ENCODE peak calls at places on chromosomes 13 and 19, in eight cellular contexts. One of them, this sample, is unnamed.

GRCh38 chr13:114101325-114101821 is 31.1 kb downstream of the RASA3 start:
- DNase-seq in heart left ventricle: peak; percentile 64
- DNase-seq in esophagus squamous epithelium: no peak
- DNase-seq in tibial artery: peak; percentile 34
- DNase-seq in heart right ventricle: no peak
- DNase-seq in pancreas: no peak
- DNase-seq in PC-3: no peak
- DNase-seq in Peyer's patch: peak; percentile 47
- DNase-seq in this sample: peak; percentile 36

GRCh38 chr13:48783181-48783630 is 129.5 kb downstream of the CYSLTR2 start:
- DNase-seq in heart left ventricle: peak; percentile 81
- DNase-seq in esophagus squamous epithelium: peak; percentile 12
- DNase-seq in tibial artery: peak; percentile 79
- DNase-seq in heart right ventricle: peak; percentile 62
- DNase-seq in pancreas: no peak
- DNase-seq in PC-3: peak; percentile 60
- DNase-seq in Peyer's patch: peak; percentile 72
- DNase-seq in this sample: peak; percentile 81

GRCh38 chr13:66102864-66103263 is 1127.3 kb downstream of the PCDH9 start:
- DNase-seq in heart left ventricle: no peak
- DNase-seq in esophagus squamous epithelium: no peak
- DNase-seq in tibial artery: no peak
- DNase-seq in heart right ventricle: no peak
- DNase-seq in pancreas: no peak
- DNase-seq in PC-3: no peak
- DNase-seq in Peyer's patch: no peak
- DNase-seq in this sample: no peak

GRCh38 chr19:28481674-28482073 is 731.3 kb downstream of the UQCRFS1 start:
- DNase-seq in heart left ventricle: no peak
- DNase-seq in esophagus squamous epithelium: no peak
- DNase-seq in tibial artery: no peak
- DNase-seq in heart right ventricle: no peak
- DNase-seq in pancreas: no peak
- DNase-seq in PC-3: no peak
- DNase-seq in Peyer's patch: no peak
- DNase-seq in this sample: no peak

GRCh38 chr13:77479326-77479725 is 56.2 kb upstream of the SCEL start:
- DNase-seq in heart left ventricle: no peak
- DNase-seq in esophagus squamous epithelium: no peak
- DNase-seq in tibial artery: no peak
- DNase-seq in heart right ventricle: no peak
- DNase-seq in pancreas: no peak
- DNase-seq in PC-3: no peak
- DNase-seq in Peyer's patch: no peak
- DNase-seq in this sample: no peak

GRCh38 chr13:67228909-67229308 is 1.2 kb downstream of the PCDH9 start:
- DNase-seq in heart left ventricle: no peak
- DNase-seq in esophagus squamous epithelium: no peak
- DNase-seq in tibial artery: no peak
- DNase-seq in heart right ventricle: no peak
- DNase-seq in pancreas: no peak
- DNase-seq in PC-3: no peak
- DNase-seq in Peyer's patch: no peak
- DNase-seq in this sample: no peak

GRCh38 chr13:74056829-74057564 is 77.2 kb downstream of the KLF12 start:
- DNase-seq in heart left ventricle: peak; percentile 62
- DNase-seq in esophagus squamous epithelium: no peak
- DNase-seq in tibial artery: peak; percentile 40
- DNase-seq in heart right ventricle: peak; percentile 82
- DNase-seq in pancreas: no peak
- DNase-seq in PC-3: no peak
- DNase-seq in Peyer's patch: no peak
- DNase-seq in this sample: no peak

GRCh38 chr13:37617162-37617561 is 18.6 kb upstream of the POSTN start:
- DNase-seq in heart left ventricle: no peak
- DNase-seq in esophagus squamous epithelium: no peak
- DNase-seq in tibial artery: no peak
- DNase-seq in heart right ventricle: no peak
- DNase-seq in pancreas: no peak
- DNase-seq in PC-3: peak; percentile 39
- DNase-seq in Peyer's patch: no peak
- DNase-seq in this sample: no peak

DNA sequence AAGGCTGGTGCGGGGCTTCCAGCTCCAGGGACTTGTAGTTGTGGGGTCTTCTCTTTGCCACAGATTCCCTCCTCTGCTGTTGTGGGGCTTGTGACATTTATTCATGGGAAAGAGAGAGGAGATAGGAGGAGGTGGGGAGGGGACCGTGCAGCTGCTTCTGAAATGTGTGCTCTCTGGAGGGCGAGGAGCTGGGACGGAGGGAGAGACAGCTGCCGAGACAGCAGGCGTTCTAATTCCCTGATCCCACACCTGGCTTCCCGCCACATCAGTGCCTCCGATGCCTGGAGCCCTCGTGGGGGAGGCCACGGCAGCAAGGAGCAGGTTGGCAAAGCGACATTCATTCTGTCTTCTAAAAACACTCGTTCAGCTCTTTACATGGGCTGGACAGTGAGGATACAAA is 164.4 kb downstream of the USP12 start:
- DNase-seq in heart left ventricle: no peak
- DNase-seq in esophagus squamous epithelium: no peak
- DNase-seq in tibial artery: no peak
- DNase-seq in heart right ventricle: no peak
- DNase-seq in pancreas: no peak
- DNase-seq in PC-3: no peak
- DNase-seq in Peyer's patch: no peak
- DNase-seq in this sample: no peak
- H3K27ac ChIP-seq in heart left ventricle: no peak overlapping the region
- H3K27ac ChIP-seq in esophagus squamous epithelium: no peak overlapping the region
- H3K27ac ChIP-seq in tibial artery: no peak overlapping the region
- H3K27ac ChIP-seq in heart right ventricle: no peak overlapping the region
- H3K27ac ChIP-seq in pancreas: no peak overlapping the region
- H3K27ac ChIP-seq in PC-3: no peak overlapping the region
- H3K27ac ChIP-seq in Peyer's patch: no peak overlapping the region
- H3K27ac ChIP-seq in this sample: no peak overlapping the region

GRCh38 chr19:13029893-13030292 is 34.6 kb downstream of the NFIX start:
- DNase-seq in heart left ventricle: no peak
- DNase-seq in esophagus squamous epithelium: no peak
- DNase-seq in tibial artery: no peak
- DNase-seq in heart right ventricle: no peak
- DNase-seq in pancreas: no peak
- DNase-seq in PC-3: peak; percentile 50
- DNase-seq in Peyer's patch: peak; percentile 70
- DNase-seq in this sample: no peak
- TF ChIP-seq CTCF in heart left ventricle: peak; percentile 55
- TF ChIP-seq CTCF in esophagus squamous epithelium: peak; percentile 25
- TF ChIP-seq CTCF in tibial artery: peak; percentile 39
- TF ChIP-seq CTCF in heart right ventricle: no peak
- TF ChIP-seq CTCF in pancreas: no peak
- TF ChIP-seq CTCF in PC-3: peak; percentile 84
- TF ChIP-seq CTCF in Peyer's patch: peak; percentile 63
- TF ChIP-seq CTCF in this sample: peak; percentile 48

GRCh38 chr19:531009-531752 is 379 bp upstream of the CDC34 start:
- DNase-seq in heart left ventricle: peak; percentile 94
- DNase-seq in esophagus squamous epithelium: no peak
- DNase-seq in tibial artery: peak; percentile 69
- DNase-seq in heart right ventricle: peak; percentile 78
- DNase-seq in pancreas: peak; percentile 75
- DNase-seq in PC-3: peak; percentile 81
- DNase-seq in Peyer's patch: peak; percentile 91
- DNase-seq in this sample: peak; percentile 85
- H3K4me1 ChIP-seq in heart left ventricle: peaks cover 33% of the 10 kb centered on the region
- H3K4me1 ChIP-seq in esophagus squamous epithelium: peaks cover 44% of the 10 kb centered on the region
- H3K4me1 ChIP-seq in tibial artery: peaks cover 26% of the 10 kb centered on the region
- H3K4me1 ChIP-seq in heart right ventricle: peaks cover 39% of the 10 kb centered on the region
- H3K4me1 ChIP-seq in pancreas: peaks cover 23% of the 10 kb centered on the region
- H3K4me1 ChIP-seq in PC-3: peaks cover 22% of the 10 kb centered on the region
- H3K4me1 ChIP-seq in Peyer's patch: peaks cover 21% of the 10 kb centered on the region
- H3K4me1 ChIP-seq in this sample: peaks cover 32% of the 10 kb centered on the region

GRCh38 chr19:39403331-39404312 is 3.0 kb upstream of the ZFP36 start:
- DNase-seq in heart left ventricle: peak; percentile 98
- DNase-seq in esophagus squamous epithelium: peak; percentile 89
- DNase-seq in tibial artery: peak; percentile 100
- DNase-seq in heart right ventricle: peak; percentile 99
- DNase-seq in pancreas: peak; percentile 86
- DNase-seq in PC-3: peak; percentile 88
- DNase-seq in Peyer's patch: peak; percentile 99
- DNase-seq in this sample: peak; percentile 99

GRCh38 chr19:39402417-39403297 is 4.0 kb upstream of the ZFP36 start:
- DNase-seq in heart left ventricle: peak; percentile 94
- DNase-seq in esophagus squamous epithelium: peak; percentile 81
- DNase-seq in tibial artery: peak; percentile 96
- DNase-seq in heart right ventricle: peak; percentile 97
- DNase-seq in pancreas: peak; percentile 91
- DNase-seq in PC-3: peak; percentile 71
- DNase-seq in Peyer's patch: peak; percentile 97
- DNase-seq in this sample: peak; percentile 96

GRCh38 chr19:39399684-39400465 is 6.8 kb upstream of the ZFP36 start:
- DNase-seq in heart left ventricle: peak; percentile 21
- DNase-seq in esophagus squamous epithelium: no peak
- DNase-seq in tibial artery: no peak
- DNase-seq in heart right ventricle: no peak
- DNase-seq in pancreas: no peak
- DNase-seq in PC-3: no peak
- DNase-seq in Peyer's patch: no peak
- DNase-seq in this sample: no peak

GRCh38 chr19:39400997-39401548 is 5.6 kb upstream of the ZFP36 start:
- DNase-seq in heart left ventricle: peak; percentile 40
- DNase-seq in esophagus squamous epithelium: no peak
- DNase-seq in tibial artery: no peak
- DNase-seq in heart right ventricle: no peak
- DNase-seq in pancreas: no peak
- DNase-seq in PC-3: no peak
- DNase-seq in Peyer's patch: no peak
- DNase-seq in this sample: no peak

DNA sequence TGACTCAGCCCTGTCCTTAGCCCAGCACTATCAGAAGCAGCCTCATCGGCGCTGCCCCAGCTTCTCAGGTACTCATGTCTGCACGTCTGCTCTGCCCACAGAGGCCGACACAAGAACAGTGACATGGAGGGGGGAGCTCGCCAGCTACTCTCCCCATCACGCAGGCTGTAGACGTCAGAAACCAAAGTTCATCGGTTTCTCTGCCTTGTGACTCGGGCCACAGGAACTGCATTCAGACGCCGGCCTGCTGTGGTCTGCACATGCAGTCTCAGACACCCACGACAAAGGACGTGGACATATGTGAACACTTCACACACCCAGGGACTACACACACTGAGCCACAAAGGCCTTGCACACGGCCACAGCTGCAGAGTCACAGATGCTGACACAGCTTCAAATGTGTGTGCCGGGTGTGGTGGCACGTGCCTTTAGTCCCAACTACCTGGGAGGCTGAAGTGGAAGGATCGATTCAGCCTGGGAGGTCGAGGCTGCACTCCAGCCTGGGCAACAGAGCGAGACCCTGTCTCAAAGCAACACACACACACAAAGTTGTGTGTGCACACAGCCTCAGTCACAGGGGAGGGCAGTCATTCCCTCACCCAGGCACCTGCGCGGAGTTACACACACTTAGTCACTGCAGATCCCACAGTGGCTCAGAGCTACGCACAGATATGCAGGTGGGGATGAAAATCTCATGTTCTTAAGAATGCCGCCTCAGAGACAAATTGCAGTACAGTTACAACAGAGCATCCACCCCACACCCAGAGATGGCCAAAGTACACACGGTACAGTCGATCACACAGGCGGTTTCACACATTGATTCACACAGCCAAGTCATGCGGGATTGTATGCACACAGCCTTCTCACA is 4.9 kb upstream of the ZFP36 start:
- DNase-seq in heart left ventricle: peak; percentile 76
- DNase-seq in esophagus squamous epithelium: no peak
- DNase-seq in tibial artery: peak; percentile 64
- DNase-seq in heart right ventricle: peak; percentile 50
- DNase-seq in pancreas: no peak
- DNase-seq in PC-3: peak; percentile 76
- DNase-seq in Peyer's patch: peak; percentile 97
- DNase-seq in this sample: peak; percentile 82
- H3K27ac ChIP-seq in heart left ventricle: peak overlapping the region; percentile 100
- H3K27ac ChIP-seq in esophagus squamous epithelium: peak overlapping the region; percentile 98
- H3K27ac ChIP-seq in tibial artery: peak overlapping the region; percentile 99
- H3K27ac ChIP-seq in heart right ventricle: peak overlapping the region; percentile 96
- H3K27ac ChIP-seq in pancreas: peak overlapping the region; percentile 92
- H3K27ac ChIP-seq in PC-3: peak overlapping the region; percentile 97
- H3K27ac ChIP-seq in Peyer's patch: peak overlapping the region; percentile 99
- H3K27ac ChIP-seq in this sample: peak overlapping the region; percentile 100

GRCh38 chr13:86567119-86567518 is 767.9 kb upstream of the SLITRK6 start:
- DNase-seq in heart left ventricle: no peak
- DNase-seq in esophagus squamous epithelium: no peak
- DNase-seq in tibial artery: no peak
- DNase-seq in heart right ventricle: no peak
- DNase-seq in pancreas: no peak
- DNase-seq in PC-3: peak; percentile 10
- DNase-seq in Peyer's patch: no peak
- DNase-seq in this sample: no peak

GRCh38 chr13:86559915-86560314 is 760.7 kb upstream of the SLITRK6 start:
- DNase-seq in heart left ventricle: no peak
- DNase-seq in esophagus squamous epithelium: no peak
- DNase-seq in tibial artery: no peak
- DNase-seq in heart right ventricle: no peak
- DNase-seq in pancreas: no peak
- DNase-seq in PC-3: no peak
- DNase-seq in Peyer's patch: no peak
- DNase-seq in this sample: no peak

GRCh38 chr13:86562876-86563275 is 763.7 kb upstream of the SLITRK6 start:
- DNase-seq in heart left ventricle: no peak
- DNase-seq in esophagus squamous epithelium: no peak
- DNase-seq in tibial artery: no peak
- DNase-seq in heart right ventricle: no peak
- DNase-seq in pancreas: no peak
- DNase-seq in PC-3: no peak
- DNase-seq in Peyer's patch: no peak
- DNase-seq in this sample: no peak

GRCh38 chr13:86569119-86569518 is 769.9 kb upstream of the SLITRK6 start:
- DNase-seq in heart left ventricle: no peak
- DNase-seq in esophagus squamous epithelium: no peak
- DNase-seq in tibial artery: no peak
- DNase-seq in heart right ventricle: no peak
- DNase-seq in pancreas: no peak
- DNase-seq in PC-3: peak; percentile 60
- DNase-seq in Peyer's patch: no peak
- DNase-seq in this sample: no peak

DNA sequence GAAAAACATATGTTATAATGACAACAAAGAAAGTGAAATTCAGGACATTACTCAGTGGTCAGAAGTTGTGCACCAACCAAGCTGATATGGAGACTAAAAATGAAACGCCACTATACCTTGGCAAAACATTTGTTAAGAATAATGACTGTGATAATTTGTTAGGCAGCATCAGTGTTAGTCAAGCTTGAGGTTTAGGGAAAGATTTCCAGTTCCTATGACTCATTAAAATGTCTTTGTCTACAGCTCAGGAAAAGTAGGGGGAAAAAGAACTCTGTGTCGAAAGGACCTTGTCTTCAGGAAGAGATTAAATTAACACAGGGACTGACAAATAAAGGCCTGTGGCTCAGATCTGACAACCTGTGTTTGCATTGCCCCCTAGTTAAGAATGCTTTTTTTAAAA is 764.1 kb upstream of the SLITRK6 start:
- DNase-seq in heart left ventricle: no peak
- DNase-seq in esophagus squamous epithelium: no peak
- DNase-seq in tibial artery: no peak
- DNase-seq in heart right ventricle: no peak
- DNase-seq in pancreas: no peak
- DNase-seq in PC-3: peak; percentile 63
- DNase-seq in Peyer's patch: no peak
- DNase-seq in this sample: no peak
- TF ChIP-seq CTCF in heart left ventricle: no peak
- TF ChIP-seq CTCF in esophagus squamous epithelium: no peak
- TF ChIP-seq CTCF in tibial artery: no peak
- TF ChIP-seq CTCF in heart right ventricle: no peak
- TF ChIP-seq CTCF in pancreas: no peak
- TF ChIP-seq CTCF in PC-3: no peak
- TF ChIP-seq CTCF in Peyer's patch: no peak
- TF ChIP-seq CTCF in this sample: no peak

This sample was measured in lower lobe of right lung.